ENCODE peak calls at places on chromosome 7, in seven cellular contexts. K is GM23338, F is fibroblast of lung, X is IMR-90, P is Karpas-422, E is HCT116, I is neural progenitor cell. Q is an unnamed sample.

GRCh38 chr7:36032362-36032818 is 120.7 kb upstream of the EEPD1 start:
- DNase-seq in K (no peak), F (peak; percentile 47), X (peak; percentile 21), P (no peak), E (no peak), I (no peak), Q (no peak)

GRCh38 chr7:144384555-144385245 is 18.8 kb downstream of the NOBOX start:
- DNase-seq in K (peak; percentile 34), F (peak; percentile 87), X (no peak), P (no peak), E (peak; percentile 48), I (no peak), Q (peak; percentile 81)

GRCh38 chr7:71518880-71519279 is 386.9 kb downstream of the GALNT17 start:
- DNase-seq in K (no peak), F (no peak), X (no peak), P (no peak), E (no peak), I (no peak), Q (no peak)

GRCh38 chr7:47423196-47423595 is 158.7 kb downstream of the TNS3 start:
- DNase-seq in K (no peak), F (no peak), X (no peak), P (no peak), E (no peak), I (no peak), Q (no peak)

GRCh38 chr7:105647591-105647990 is 66.3 kb upstream of the EFCAB10 start:
- DNase-seq in K (no peak), F (no peak), X (no peak), P (no peak), E (peak; percentile 24), I (no peak), Q (no peak)

GRCh38 chr7:33716581-33717477 is 188.5 kb upstream of the BMPER start:
- DNase-seq in K (peak; percentile 66), F (peak; percentile 64), X (peak; percentile 66), P (peak; percentile 63), E (peak; percentile 54), I (peak; percentile 55), Q (peak; percentile 55)

GRCh38 chr7:29405891-29406290 is 157.7 kb upstream of the PRR15 start:
- DNase-seq in K (no peak), F (no peak), X (no peak), P (no peak), E (no peak), I (no peak), Q (no peak)

GRCh38 chr7:21850531-21851285 is 95.0 kb downstream of the CDCA7L start:
- DNase-seq in K (no peak), F (peak; percentile 34), X (peak; percentile 11), P (no peak), E (no peak), I (no peak), Q (peak; percentile 17)

GRCh38 chr7:93817561-93817960 is 73.0 kb downstream of the TFPI2 start:
- DNase-seq in K (no peak), F (peak; percentile 48), X (no peak), P (no peak), E (no peak), I (no peak), Q (peak; percentile 22)

GRCh38 chr7:55521543-55522267 is 50.6 kb downstream of the VOPP1 start:
- DNase-seq in K (peak; percentile 46), F (no peak), X (peak; percentile 13), P (no peak), E (no peak), I (no peak), Q (no peak)

GRCh38 chr7:142636751-142637150 is 112.5 kb upstream of the PRSS1 start:
- DNase-seq in K (no peak), F (no peak), X (no peak), P (no peak), E (no peak), I (no peak), Q (no peak)

GRCh38 chr7:1053002-1053411 is 8.7 kb downstream of the GPR146 start:
- DNase-seq in K (peak; percentile 61), F (no peak), X (no peak), P (no peak), E (no peak), I (peak; percentile 67), Q (no peak)

GRCh38 chr7:22884911-22885823 is 62.5 kb upstream of the TOMM7 start:
- DNase-seq in K (no peak), F (no peak), X (peak; percentile 33), P (no peak), E (no peak), I (no peak), Q (no peak)

GRCh38 chr7:127252736-127253288 is at the start of gene GRM8:
- DNase-seq in K (peak; percentile 87), F (peak; percentile 53), X (peak; percentile 22), P (no peak), E (no peak), I (peak; percentile 87), Q (peak; percentile 32)

GRCh38 chr7:107882766-107883165 is 8.2 kb upstream of the DLD start:
- DNase-seq in K (no peak), F (no peak), X (no peak), P (no peak), E (no peak), I (no peak), Q (no peak)

GRCh38 chr7:144641389-144642044 is 194.3 kb downstream of the TPK1 start:
- DNase-seq in K (no peak), F (no peak), X (no peak), P (no peak), E (no peak), I (no peak), Q (no peak)

GRCh38 chr7:137592232-137592896 is 248.8 kb upstream of the PTN start:
- DNase-seq in K (peak; percentile 80), F (peak; percentile 71), X (peak; percentile 84), P (peak; percentile 66), E (peak; percentile 22), I (peak; percentile 83), Q (peak; percentile 59)

GRCh38 chr7:87624628-87625027 is 3.6 kb upstream of the RUNDC3B start:
- DNase-seq in K (no peak), F (no peak), X (no peak), P (no peak), E (no peak), I (no peak), Q (no peak)

GRCh38 chr7:19116121-19117080 is 1.0 kb downstream of the TWIST1 start:
- DNase-seq in K (peak; percentile 63), F (peak; percentile 58), X (peak; percentile 50), P (no peak), E (no peak), I (peak; percentile 64), Q (peak; percentile 36)

GRCh38 chr7:151351967-151352366 is 10.4 kb downstream of the NUB1 start:
- DNase-seq in K (no peak), F (no peak), X (no peak), P (peak; percentile 50), E (no peak), I (no peak), Q (no peak)

GRCh38 chr7:16891874-16892620 is 10.3 kb upstream of the AGR3 start:
- DNase-seq in K (no peak), F (no peak), X (no peak), P (no peak), E (no peak), I (no peak), Q (no peak)

GRCh38 chr7:38368191-38368605 is 94.8 kb upstream of the TARP start:
- DNase-seq in K (peak; percentile 93), F (peak; percentile 57), X (peak; percentile 65), P (peak; percentile 87), E (peak; percentile 83), I (peak; percentile 82), Q (peak; percentile 30)

GRCh38 chr7:105157278-105157677 is 143.3 kb downstream of the KMT2E start:
- DNase-seq in K (no peak), F (no peak), X (no peak), P (no peak), E (no peak), I (no peak), Q (no peak)

DNA sequence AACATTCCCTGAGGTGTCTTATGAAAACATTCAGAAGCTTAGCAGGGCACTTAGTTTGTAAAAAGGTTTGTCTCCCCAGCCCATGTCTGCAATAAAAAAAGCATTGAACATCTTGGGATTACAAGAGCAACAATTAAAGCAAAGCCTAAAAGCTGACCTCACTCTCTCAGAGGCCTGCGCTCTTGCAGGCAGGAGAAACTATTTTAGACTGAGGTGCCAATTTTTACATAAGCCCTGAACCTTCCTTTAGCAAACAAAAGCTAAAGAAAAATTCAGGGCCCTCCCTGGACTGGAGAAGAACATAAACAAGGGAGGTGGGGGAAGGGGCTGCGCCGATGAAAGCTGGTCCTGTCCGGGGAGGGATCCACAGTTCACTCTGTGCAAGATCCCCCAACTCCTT is 312.7 kb upstream of the RNF32 start:
- DNase-seq in K (no peak), F (no peak), X (no peak), P (no peak), E (no peak), I (peak; percentile 12), Q (no peak)
- H2AFZ ChIP-seq in K (no peak overlapping the region), F (no peak overlapping the region), X (no peak overlapping the region), P (no peak overlapping the region), E (no peak overlapping the region), I (peak overlapping the region; percentile 74), Q (no peak overlapping the region)

GRCh38 chr7:117173001-117173400 is 149.9 kb downstream of the WNT2 start:
- DNase-seq in K (no peak), F (no peak), X (no peak), P (no peak), E (no peak), I (no peak), Q (peak; percentile 29)

GRCh38 chr7:117176311-117176710 is 146.5 kb downstream of the WNT2 start:
- DNase-seq in K (no peak), F (no peak), X (no peak), P (no peak), E (no peak), I (no peak), Q (no peak)

GRCh38 chr7:117179701-117180100 is 143.2 kb downstream of the WNT2 start:
- DNase-seq in K (no peak), F (no peak), X (no peak), P (no peak), E (no peak), I (no peak), Q (no peak)

GRCh38 chr7:117183729-117184128 is 139.1 kb downstream of the WNT2 start:
- DNase-seq in K (no peak), F (no peak), X (no peak), P (no peak), E (no peak), I (no peak), Q (no peak)

GRCh38 chr7:117178600-117178999 is 144.3 kb downstream of the WNT2 start:
- DNase-seq in K (no peak), F (no peak), X (no peak), P (no peak), E (no peak), I (no peak), Q (no peak)
- H3K4me3 ChIP-seq in K (no peak overlapping the region), F (no peak overlapping the region), X (no peak overlapping the region), P (no peak overlapping the region), E (no peak overlapping the region), I (no peak overlapping the region), Q (no peak overlapping the region)

GRCh38 chr7:122329145-122329802 is 24.7 kb upstream of the FEZF1 start:
- DNase-seq in K (peak; percentile 78), F (no peak), X (no peak), P (no peak), E (no peak), I (peak; percentile 97), Q (no peak)
- H3K4me1 ChIP-seq in K (peaks cover 49% of the 10 kb centered on the region), F (no peaks in the 10 kb centered on the region), X (no peaks in the 10 kb centered on the region), P (no peaks in the 10 kb centered on the region), E (no peaks in the 10 kb centered on the region), I (peaks cover 95% of the 10 kb centered on the region), Q (no peaks in the 10 kb centered on the region)

DNA sequence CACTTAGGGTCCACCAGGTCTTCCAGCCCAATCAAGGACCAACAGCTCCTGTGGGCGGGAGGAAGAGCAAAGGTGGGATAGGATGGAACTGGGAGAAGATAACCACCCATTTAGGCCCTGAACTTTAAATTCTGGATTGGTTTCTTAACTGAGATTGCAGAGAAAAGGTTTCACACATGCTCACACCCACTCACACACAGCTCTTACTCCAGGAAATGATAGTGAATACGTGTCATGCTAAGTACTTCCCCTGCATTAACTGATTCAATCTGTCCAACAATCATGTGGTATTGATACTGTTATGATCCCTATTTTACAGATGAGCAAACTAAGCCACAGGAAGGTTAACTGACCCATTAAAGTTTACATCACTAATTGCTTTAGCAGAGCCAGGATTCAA is 4.6 kb upstream of the CYP3A4 start:
- DNase-seq in K (no peak), F (peak; percentile 3), X (no peak), P (no peak), E (no peak), I (no peak), Q (no peak)
- H2AFZ ChIP-seq in K (no peak overlapping the region), F (no peak overlapping the region), X (no peak overlapping the region), P (no peak overlapping the region), E (no peak overlapping the region), I (no peak overlapping the region), Q (no peak overlapping the region)

Q was measured in astrocyte.